ENCODE peak calls at places on chromosomes 3 and 15, in six cellular contexts. H is NCI-H82, U is heart left ventricle, D is astrocyte of the spinal cord, K is caudate nucleus, Q is NCI-H146. W is an unnamed sample.

GRCh38 chr3:12452361-12453330 is 31.6 kb upstream of the TSEN2 start:
- DNase-seq in H (no peak), U (no peak), D (no peak), K (no peak), Q (no peak), W (no peak)

GRCh38 chr3:149919509-149919908 is 51.2 kb downstream of the PFN2 start:
- DNase-seq in H (no peak), U (no peak), D (no peak), K (no peak), Q (no peak), W (no peak)

GRCh38 chr3:169083126-169083525 is 580.4 kb downstream of the MECOM start:
- DNase-seq in H (no peak), U (no peak), D (no peak), K (no peak), Q (no peak), W (no peak)

GRCh38 chr3:149120051-149120972 is 9.1 kb upstream of the HPS3 start:
- DNase-seq in H (peak), U (no peak), D (peak), K (no peak), Q (peak), W (peak)

GRCh38 chr3:150635526-150635925 is 32.4 kb downstream of the SELENOT start:
- DNase-seq in H (no peak), U (no peak), D (no peak), K (no peak), Q (no peak), W (no peak)

GRCh38 chr3:149610351-149611105 is 47.3 kb downstream of the WWTR1 start:
- DNase-seq in H (no peak), U (no peak), D (no peak), K (no peak), Q (no peak), W (no peak)

GRCh38 chr3:13005301-13005700 is 67.9 kb downstream of the IQSEC1 start:
- DNase-seq in H (no peak), U (peak), D (no peak), K (no peak), Q (no peak), W (no peak)

GRCh38 chr3:71124048-71124447 is 459.5 kb downstream of the FOXP1 start:
- DNase-seq in H (no peak), U (no peak), D (no peak), K (no peak), Q (no peak), W (no peak)

GRCh38 chr15:59553879-59554735 is 57.5 kb upstream of the GCNT3 start:
- DNase-seq in H (no peak), U (no peak), D (peak), K (no peak), Q (peak), W (peak)

GRCh38 chr15:98657721-98658120 is 9.4 kb downstream of the IGF1R start:
- DNase-seq in H (peak), U (no peak), D (no peak), K (no peak), Q (no peak), W (no peak)

GRCh38 chr3:22431334-22431733 is 680.3 kb upstream of the ZNF385D start:
- DNase-seq in H (no peak), U (no peak), D (no peak), K (no peak), Q (no peak), W (no peak)

GRCh38 chr15:85073556-85074194 is 92.0 kb downstream of the PDE8A start:
- DNase-seq in H (no peak), U (no peak), D (no peak), K (no peak), Q (no peak), W (no peak)

GRCh38 chr15:58224068-58224467 is 85.9 kb downstream of the AQP9 start:
- DNase-seq in H (no peak), U (no peak), D (peak), K (no peak), Q (no peak), W (no peak)

GRCh38 chr15:25175033-25175788 is 220.4 kb downstream of the SNRPN start:
- DNase-seq in H (no peak), U (peak), D (no peak), K (no peak), Q (no peak), W (no peak)

W was measured in NCI-H1417.